ENCODE peak calls at places on chromosome 12, in nine cellular contexts. H is astrocyte of the cerebellum; X is hypothalamus; K is GM23248; Z is activated gamma-delta T cell treated with Interleukin-2 at 50 U/mL for 16 hours; Y is stimulated activated CD4-positive, alpha-beta T cell treated with anti-CD3 and anti-CD28 coated beads, Interleukin-4, amount 100 ng/mL, for 4 hours; C is naive thymus-derived CD8-positive, alpha-beta T cell; T is HCEC 1CT; A is cardiac fibroblast. L is an unnamed sample.
A peak's percentile ranks its signal among the peaks of the same experiment; 100 is the strongest.

GRCh38 chr12:24584032-24584675 is 364.7 kb downstream of the BCAT1 start:
- DNase-seq in H (no peak), X (no peak), K (no peak), Z (no peak), Y (no peak), C (no peak), T (no peak), A (no peak), L (no peak)

GRCh38 chr12:452667-453210 is 7.0 kb upstream of the B4GALNT3 start:
- DNase-seq in H (no peak), X (peak; percentile 17), K (peak; percentile 17), Z (peak; percentile 41), Y (peak; percentile 15), C (peak; percentile 71), T (no peak), A (no peak), L (no peak)

GRCh38 chr12:15322164-15323054 is at the start of gene PTPRO:
- DNase-seq in H (no peak), X (no peak), K (peak; percentile 15), Z (no peak), Y (no peak), C (no peak), T (peak; percentile 61), A (no peak), L (no peak)

GRCh38 chr12:116916122-116916521 is 5.4 kb downstream of the FBXW8 start:
- DNase-seq in H (peak; percentile 9), X (no peak), K (peak; percentile 64), Z (no peak), Y (no peak), C (no peak), T (peak; percentile 54), A (peak; percentile 27), L (no peak)

GRCh38 chr12:26297386-26298070 is 102.2 kb downstream of the SSPN start:
- DNase-seq in H (no peak), X (no peak), K (no peak), Z (no peak), Y (no peak), C (no peak), T (no peak), A (no peak), L (no peak)

GRCh38 chr12:12943589-12944260 is 8.2 kb downstream of the GPRC5D start:
- DNase-seq in H (no peak), X (no peak), K (peak; percentile 88), Z (no peak), Y (no peak), C (no peak), T (no peak), A (peak; percentile 45), L (no peak)

GRCh38 chr12:130661501-130662255 is 54.4 kb downstream of the RIMBP2 start:
- DNase-seq in H (no peak), X (no peak), K (no peak), Z (no peak), Y (no peak), C (no peak), T (no peak), A (no peak), L (no peak)

GRCh38 chr12:66352197-66352596 is 49.9 kb downstream of the HELB start:
- DNase-seq in H (no peak), X (no peak), K (peak; percentile 33), Z (no peak), Y (no peak), C (no peak), T (no peak), A (peak; percentile 25), L (peak; percentile 54)

GRCh38 chr12:46187023-46187422 is 81.8 kb downstream of the SLC38A1 start:
- DNase-seq in H (peak; percentile 85), X (no peak), K (peak; percentile 52), Z (no peak), Y (no peak), C (no peak), T (peak; percentile 9), A (peak; percentile 85), L (peak; percentile 28)

GRCh38 chr12:110932048-110932447 is 11.7 kb upstream of the MYL2 start:
- DNase-seq in H (no peak), X (no peak), K (peak; percentile 26), Z (no peak), Y (no peak), C (no peak), T (no peak), A (peak; percentile 25), L (peak; percentile 13)